ENCODE peak calls at places on chromosomes 5 and 9, in four cellular contexts. A, D, Q and U are unnamed samples.

GRCh38 chr5:39580702-39581498 is 156.1 kb upstream of the DAB2 start:
- DNase-seq in A (peak), D (no peak), Q (no peak), U (no peak)

GRCh38 chr5:27208051-27208450 is 169.7 kb upstream of the CDH9 start:
- DNase-seq in A (no peak), Q (no peak), D (no peak), U (no peak)

GRCh38 chr5:169299651-169300467 is 1.1 kb downstream of the SLIT3 start:
- DNase-seq in D (no peak), A (peak), Q (no peak), U (no peak)

GRCh38 chr9:113513111-113513510 is 49.6 kb downstream of the RGS3 start:
- DNase-seq in A (no peak), Q (no peak), D (no peak), U (no peak)

GRCh38 chr9:22452415-22453010 is 5.9 kb downstream of the DMRTA1 start:
- DNase-seq in D (peak), A (peak), Q (no peak), U (peak)

GRCh38 chr5:161302557-161302956 is 244.0 kb downstream of the GABRB2 start:
- DNase-seq in D (no peak), Q (no peak), A (no peak), U (no peak)

GRCh38 chr9:27365977-27366376 is 69.0 kb upstream of the EQTN start:
- DNase-seq in Q (no peak), D (no peak), A (no peak), U (no peak)

GRCh38 chr5:58849995-58850667 is 267.3 kb downstream of the RAB3C start:
- DNase-seq in A (peak), Q (no peak), D (peak), U (peak)

GRCh38 chr5:52767217-52767743 is 20.4 kb upstream of the ITGA1 start:
- DNase-seq in Q (no peak), A (peak), D (no peak), U (no peak)

GRCh38 chr9:91604451-91604850 is 180.8 kb upstream of the NFIL3 start:
- DNase-seq in Q (no peak), A (no peak), D (no peak), U (no peak)

GRCh38 chr5:147225938-147226337 is 8.9 kb upstream of the STK32A start:
- DNase-seq in A (no peak), D (no peak), Q (no peak), U (no peak)

GRCh38 chr5:131264453-131265200 is 774 bp downstream of the CDC42SE2 start:
- DNase-seq in Q (peak), D (peak), A (peak), U (peak)

GRCh38 chr9:106075568-106075967 is 381.2 kb downstream of the TMEM38B start:
- DNase-seq in Q (no peak), A (no peak), D (no peak), U (no peak)

GRCh38 chr9:112485574-112485973 is 1.1 kb upstream of the KIAA1958 start:
- DNase-seq in A (no peak), D (no peak), Q (no peak), U (no peak)

GRCh38 chr9:113649054-113649453 is 185.5 kb downstream of the RGS3 start:
- DNase-seq in Q (peak), A (peak), D (peak), U (no peak)

GRCh38 chr5:5126444-5126843 is 13.7 kb upstream of the ADAMTS16 start:
- DNase-seq in D (no peak), Q (no peak), A (peak), U (no peak)

GRCh38 chr9:68704498-68704803 is 589 bp upstream of the PIP5K1B start:
- DNase-seq in Q (no peak), A (no peak), D (no peak), U (no peak)
- H3K4me3 ChIP-seq in Q (peak), A (no peak), D (peak), U (peak)

GRCh38 chr9:96203867-96204412 is 98.0 kb downstream of the HSD17B3 start:
- DNase-seq in D (no peak), A (no peak), Q (peak), U (no peak)
- H3K27ac ChIP-seq in D (no peak), A (no peak), Q (no peak), U (no peak)

GRCh38 chr5:11072556-11072955 is 311.5 kb upstream of the DAP start:
- DNase-seq in D (no peak), Q (peak), A (no peak), U (no peak)
- H3K4me3 ChIP-seq in D (no peak), Q (no peak), A (no peak), U (no peak)

GRCh38 chr5:10520716-10521115 is 43.2 kb upstream of the ANKRD33B start:
- DNase-seq in A (no peak), Q (no peak), D (no peak), U (no peak)
- H3K27ac ChIP-seq in A (no peak), Q (no peak), D (no peak), U (no peak)